ENCODE peak calls at places on chromosome 22, in six cellular contexts. S is foreskin fibroblast, I is MCF 10A, H is thyroid gland, Q is tibial artery, U is sigmoid colon. J is an unnamed sample.

GRCh38 chr22:21876486-21877176 is 9.2 kb upstream of the MAPK1 start:
- DNase-seq in I (peak; percentile 28), U (no peak), H (no peak), Q (no peak), S (peak; percentile 78), J (no peak)

GRCh38 chr22:35473971-35474370 is 66.7 kb upstream of the RASD2 start:
- DNase-seq in U (no peak), I (no peak), S (no peak), H (no peak), Q (no peak), J (no peak)

GRCh38 chr22:33639588-33640254 is 280.6 kb downstream of the LARGE1 start:
- DNase-seq in I (no peak), Q (no peak), H (no peak), S (no peak), U (no peak), J (no peak)

GRCh38 chr22:49861642-49862407 is 8.2 kb downstream of the ZBED4 start:
- DNase-seq in Q (peak; percentile 41), I (no peak), S (no peak), U (no peak), H (no peak), J (no peak)

GRCh38 chr22:46000081-46001027 is 23.4 kb upstream of the WNT7B start:
- DNase-seq in I (no peak), Q (no peak), H (no peak), U (peak; percentile 49), S (no peak), J (no peak)

GRCh38 chr22:50705851-50706351 is 32.1 kb upstream of the ACR start:
- DNase-seq in S (no peak), Q (no peak), H (peak; percentile 69), U (peak; percentile 62), I (no peak), J (no peak)

GRCh38 chr22:19872779-19873137 is 18.1 kb upstream of the GNB1L start:
- DNase-seq in Q (peak; percentile 46), H (peak; percentile 11), S (no peak), I (no peak), U (no peak), J (no peak)

GRCh38 chr22:36299911-36300310 is 47.0 kb downstream of the APOL1 start:
- DNase-seq in U (no peak), I (no peak), S (no peak), H (no peak), Q (no peak), J (no peak)

GRCh38 chr22:41407433-41407832 is 25.7 kb downstream of the TEF start:
- DNase-seq in I (no peak), H (no peak), U (no peak), Q (no peak), S (no peak), J (no peak)

GRCh38 chr22:23518381-23519187 is 61.5 kb downstream of the IGLL1 start:
- DNase-seq in Q (no peak), U (no peak), I (no peak), S (no peak), H (peak; percentile 23), J (no peak)

GRCh38 chr22:26885441-26886261 is 228.3 kb downstream of the MIAT start:
- DNase-seq in I (no peak), S (no peak), U (no peak), Q (no peak), H (no peak), J (no peak)

GRCh38 chr22:26660961-26661578 is 3.7 kb downstream of the MIAT start:
- DNase-seq in S (no peak), Q (no peak), I (no peak), H (no peak), U (no peak), J (no peak)

GRCh38 chr22:35528967-35529366 is 11.7 kb upstream of the RASD2 start:
- DNase-seq in U (no peak), I (no peak), Q (no peak), H (no peak), S (no peak), J (no peak)

GRCh38 chr22:36350751-36351594 is 36.8 kb downstream of the MYH9 start:
- DNase-seq in S (peak; percentile 51), Q (peak; percentile 88), U (no peak), I (peak; percentile 52), H (no peak), J (peak; percentile 89)

GRCh38 chr22:24432059-24432853 is 4.9 kb downstream of the ADORA2A start:
- DNase-seq in H (peak; percentile 83), S (peak; percentile 35), U (peak; percentile 87), I (peak; percentile 63), Q (peak; percentile 87), J (no peak)

GRCh38 chr22:46091277-46091977 is 58.9 kb upstream of the PPARA start:
- DNase-seq in H (no peak), U (no peak), S (no peak), I (no peak), Q (peak; percentile 65), J (no peak)

GRCh38 chr22:26718905-26719304 is 61.5 kb downstream of the MIAT start:
- DNase-seq in Q (no peak), H (peak; percentile 86), S (peak; percentile 91), U (no peak), I (peak; percentile 34), J (peak; percentile 95)

GRCh38 chr22:31177420-31178162 is 17.6 kb downstream of the RNF185 start:
- DNase-seq in S (peak; percentile 90), U (no peak), Q (no peak), H (no peak), I (peak; percentile 89), J (peak; percentile 72)
- TF ChIP-seq CTCF in S (no peak), U (no peak), Q (no peak), H (no peak), I (no peak), J (no peak)

GRCh38 chr22:43892183-43892894 is 526 bp upstream of the PNPLA5 start:
- DNase-seq in H (no peak), Q (no peak), S (no peak), I (no peak), U (no peak), J (no peak)

GRCh38 chr22:43894122-43894521 is 2.3 kb upstream of the PNPLA5 start:
- DNase-seq in H (no peak), Q (no peak), U (no peak), S (no peak), I (no peak), J (no peak)

GRCh38 chr22:43897751-43898261 is 6.0 kb upstream of the PNPLA5 start:
- DNase-seq in S (peak; percentile 57), H (no peak), I (no peak), Q (no peak), U (no peak), J (no peak)

GRCh38 chr22:43893266-43893665 is 1.5 kb upstream of the PNPLA5 start:
- DNase-seq in Q (no peak), H (no peak), I (no peak), S (no peak), U (no peak), J (no peak)

DNA sequence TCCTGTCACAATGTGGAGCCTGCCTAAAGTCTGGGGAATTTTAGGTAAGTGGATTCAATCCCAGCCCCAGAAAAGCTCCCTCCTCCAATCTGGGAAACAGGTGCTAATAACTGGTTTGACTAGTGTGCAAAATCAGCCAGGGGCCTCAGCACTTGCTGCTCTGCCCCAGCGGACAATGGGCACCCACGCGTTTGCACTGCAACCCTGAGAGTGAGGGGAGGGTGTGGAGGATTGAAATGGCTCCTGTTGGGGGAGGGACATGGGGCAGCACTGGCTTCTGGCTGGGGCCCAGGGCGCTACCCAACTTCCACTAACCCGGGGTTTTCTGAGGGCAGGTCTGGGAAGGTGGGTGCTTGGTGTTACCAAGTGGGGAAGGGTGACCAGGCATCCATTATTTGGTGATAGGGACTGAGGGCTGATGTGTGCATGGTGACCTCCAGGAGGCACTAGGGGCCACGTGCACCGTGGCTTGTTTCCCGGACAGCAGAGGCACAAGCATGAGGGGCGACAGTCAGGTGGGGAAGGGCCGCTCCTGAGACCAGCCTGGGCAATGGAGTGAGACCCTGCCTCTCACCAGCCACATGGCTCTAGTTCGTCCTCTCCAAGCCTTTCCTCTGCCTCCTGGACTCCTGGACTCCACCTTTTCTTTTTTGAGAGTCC is 4.3 kb upstream of the PNPLA5 start:
- DNase-seq in I (no peak), H (no peak), S (no peak), U (no peak), Q (no peak), J (no peak)
- TF ChIP-seq CTCF in I (no peak), H (no peak), S (no peak), U (no peak), Q (no peak), J (no peak)

GRCh38 chr22:47199949-47200272 is 437.5 kb downstream of the TBC1D22A start:
- DNase-seq in H (no peak), S (no peak), I (no peak), Q (no peak), U (no peak), J (no peak)
- TF ChIP-seq CTCF in H (no peak), S (no peak), I (no peak), Q (no peak), U (no peak), J (no peak)

GRCh38 chr22:27992294-27993165 is 73.5 kb upstream of the PITPNB start:
- DNase-seq in Q (peak; percentile 59), U (peak; percentile 60), S (no peak), H (no peak), I (no peak), J (no peak)

GRCh38 chr22:27989758-27990450 is 70.8 kb upstream of the PITPNB start:
- DNase-seq in S (no peak), H (no peak), I (no peak), U (peak; percentile 59), Q (peak; percentile 60), J (no peak)

GRCh38 chr22:27991586-27992293 is 72.7 kb upstream of the PITPNB start:
- DNase-seq in Q (peak; percentile 62), I (no peak), S (no peak), H (no peak), U (peak; percentile 33), J (no peak)

GRCh38 chr22:27990451-27990840 is 71.4 kb upstream of the PITPNB start:
- DNase-seq in S (no peak), I (no peak), H (no peak), U (peak; percentile 46), Q (peak; percentile 53), J (no peak)

GRCh38 chr22:27990879-27991278 is 71.8 kb upstream of the PITPNB start:
- DNase-seq in I (peak; percentile 14), S (peak; percentile 26), Q (peak; percentile 86), U (peak; percentile 88), H (peak; percentile 26), J (no peak)
- TF ChIP-seq CTCF in I (peak; percentile 29), S (peak; percentile 17), Q (peak; percentile 51), U (no peak), H (no peak), J (peak; percentile 38)

J was measured in astrocyte of the cerebellum.